ENCODE peak calls at places on chromosome 4, in four cellular contexts. One of them, this sample, is unnamed.

GRCh38 chr4:129453524-129453923 is 357.6 kb downstream of the C4orf33 start:
- DNase-seq in heart right ventricle: no peak
- DNase-seq in fibroblast of mammary gland: no peak
- DNase-seq in AG04450: no peak
- DNase-seq in this sample: no peak

GRCh38 chr4:152052431-152053057 is 291.7 kb upstream of the GATB start:
- DNase-seq in heart right ventricle: no peak
- DNase-seq in fibroblast of mammary gland: no peak
- DNase-seq in AG04450: no peak
- DNase-seq in this sample: peak; percentile 14

GRCh38 chr4:1952719-1953118 is 56.1 kb downstream of the NELFA start:
- DNase-seq in heart right ventricle: no peak
- DNase-seq in fibroblast of mammary gland: no peak
- DNase-seq in AG04450: no peak
- DNase-seq in this sample: no peak

GRCh38 chr4:139568206-139568969 is 12.4 kb upstream of the SETD7 start:
- DNase-seq in heart right ventricle: no peak
- DNase-seq in fibroblast of mammary gland: no peak
- DNase-seq in AG04450: no peak
- DNase-seq in this sample: no peak

GRCh38 chr4:80811413-80811812 is 219.1 kb upstream of the BMP3 start:
- DNase-seq in heart right ventricle: no peak
- DNase-seq in fibroblast of mammary gland: no peak
- DNase-seq in AG04450: no peak
- DNase-seq in this sample: no peak

GRCh38 chr4:170716868-170717267 is 627.1 kb upstream of the AADAT start:
- DNase-seq in heart right ventricle: no peak
- DNase-seq in fibroblast of mammary gland: peak; percentile 10
- DNase-seq in AG04450: no peak
- DNase-seq in this sample: no peak

GRCh38 chr4:38387348-38387747 is 276.7 kb upstream of the KLF3 start:
- DNase-seq in heart right ventricle: peak; percentile 26
- DNase-seq in fibroblast of mammary gland: peak; percentile 64
- DNase-seq in AG04450: no peak
- DNase-seq in this sample: peak; percentile 13

GRCh38 chr4:186326391-186326790 is 60.4 kb downstream of the F11 start:
- DNase-seq in heart right ventricle: no peak
- DNase-seq in fibroblast of mammary gland: no peak
- DNase-seq in AG04450: peak; percentile 1
- DNase-seq in this sample: no peak

GRCh38 chr4:173328236-173328901 is 5.8 kb downstream of the HMGB2 start:
- DNase-seq in heart right ventricle: no peak
- DNase-seq in fibroblast of mammary gland: no peak
- DNase-seq in AG04450: no peak
- DNase-seq in this sample: no peak

GRCh38 chr4:173332021-173332487 is 2.1 kb downstream of the HMGB2 start:
- DNase-seq in heart right ventricle: no peak
- DNase-seq in fibroblast of mammary gland: peak; percentile 20
- DNase-seq in AG04450: no peak
- DNase-seq in this sample: peak; percentile 53

GRCh38 chr4:173332963-173333657 is 1.0 kb downstream of the HMGB2 start:
- DNase-seq in heart right ventricle: no peak
- DNase-seq in fibroblast of mammary gland: peak; percentile 17
- DNase-seq in AG04450: no peak
- DNase-seq in this sample: peak; percentile 10

GRCh38 chr4:173333658-173334084 is 487 bp downstream of the HMGB2 start:
- DNase-seq in heart right ventricle: peak; percentile 75
- DNase-seq in fibroblast of mammary gland: peak; percentile 17
- DNase-seq in AG04450: no peak
- DNase-seq in this sample: no peak

DNA sequence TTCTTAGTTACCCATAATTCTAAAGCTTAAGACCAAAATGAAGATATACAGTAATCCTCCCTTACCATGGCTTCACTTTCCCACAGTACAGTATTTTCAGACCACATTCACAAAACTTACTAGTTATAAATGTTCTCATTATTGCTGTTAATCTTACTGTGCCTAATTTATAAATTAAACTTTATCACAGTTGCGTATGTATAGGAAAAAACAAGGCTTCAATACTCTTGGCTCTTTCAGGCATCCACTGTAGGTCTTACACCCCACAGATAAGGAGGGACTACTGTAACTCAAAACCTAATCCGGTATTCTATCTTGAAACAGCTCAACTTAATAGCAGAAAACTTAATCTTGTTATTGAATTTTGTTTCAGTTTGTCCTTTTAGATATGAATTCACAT is 3.6 kb downstream of the HMGB2 start:
- DNase-seq in heart right ventricle: no peak
- DNase-seq in fibroblast of mammary gland: no peak
- DNase-seq in AG04450: no peak
- DNase-seq in this sample: no peak
- H3K4me3 ChIP-seq in heart right ventricle: no peak overlapping the region
- H3K4me3 ChIP-seq in fibroblast of mammary gland: no peak overlapping the region
- H3K4me3 ChIP-seq in AG04450: no peak overlapping the region
- H3K4me3 ChIP-seq in this sample: no peak overlapping the region

GRCh38 chr4:171846232-171846631 is 33.0 kb downstream of the GALNTL6 start:
- DNase-seq in heart right ventricle: peak; percentile 9
- DNase-seq in fibroblast of mammary gland: peak; percentile 40
- DNase-seq in AG04450: no peak
- DNase-seq in this sample: peak; percentile 35
- TF ChIP-seq CTCF in heart right ventricle: peak; percentile 28
- TF ChIP-seq CTCF in fibroblast of mammary gland: peak; percentile 50
- TF ChIP-seq CTCF in AG04450: peak; percentile 31
- TF ChIP-seq CTCF in this sample: no peak

DNA sequence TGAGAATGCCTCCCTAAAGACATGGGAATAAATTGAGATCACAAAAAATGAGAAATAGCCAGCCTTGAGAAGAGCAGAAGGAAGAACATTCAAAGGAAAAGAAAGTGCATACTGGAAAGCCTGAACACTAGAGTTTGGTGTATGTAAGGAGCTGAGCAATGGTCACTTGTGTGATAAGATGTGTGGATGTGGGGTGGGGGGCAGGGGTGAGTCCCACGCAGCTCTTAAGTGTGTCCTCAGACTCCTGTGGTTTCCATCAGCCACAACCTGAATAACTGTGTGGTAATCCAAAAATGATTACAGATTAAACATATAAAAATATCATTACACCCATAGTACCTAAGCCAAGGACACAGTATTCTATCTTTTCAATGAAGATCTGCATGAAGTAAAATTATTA is 59.9 kb downstream of the ELOVL6 start:
- DNase-seq in heart right ventricle: no peak
- DNase-seq in fibroblast of mammary gland: no peak
- DNase-seq in AG04450: no peak
- DNase-seq in this sample: no peak
- H3K4me3 ChIP-seq in heart right ventricle: no peak overlapping the region
- H3K4me3 ChIP-seq in fibroblast of mammary gland: no peak overlapping the region
- H3K4me3 ChIP-seq in AG04450: no peak overlapping the region
- H3K4me3 ChIP-seq in this sample: no peak overlapping the region

GRCh38 chr4:6334203-6334887 is 64.7 kb downstream of the WFS1 start:
- DNase-seq in heart right ventricle: no peak
- DNase-seq in fibroblast of mammary gland: no peak
- DNase-seq in AG04450: no peak
- DNase-seq in this sample: no peak
- TF ChIP-seq CTCF in heart right ventricle: no peak
- TF ChIP-seq CTCF in fibroblast of mammary gland: no peak
- TF ChIP-seq CTCF in AG04450: no peak
- TF ChIP-seq CTCF in this sample: no peak

GRCh38 chr4:39699676-39700409 is 1.9 kb downstream of the UBE2K start:
- DNase-seq in heart right ventricle: no peak
- DNase-seq in fibroblast of mammary gland: peak; percentile 71
- DNase-seq in AG04450: no peak
- DNase-seq in this sample: peak; percentile 63
- H3K4me3 ChIP-seq in heart right ventricle: peak overlapping the region; percentile 91
- H3K4me3 ChIP-seq in fibroblast of mammary gland: peak overlapping the region; percentile 77
- H3K4me3 ChIP-seq in AG04450: peak overlapping the region; percentile 96
- H3K4me3 ChIP-seq in this sample: peak overlapping the region; percentile 95

GRCh38 chr4:123994917-123995316 is 598.3 kb downstream of the SPRY1 start:
- DNase-seq in heart right ventricle: no peak
- DNase-seq in fibroblast of mammary gland: no peak
- DNase-seq in AG04450: no peak
- DNase-seq in this sample: no peak
- TF ChIP-seq CTCF in heart right ventricle: no peak
- TF ChIP-seq CTCF in fibroblast of mammary gland: peak; percentile 36
- TF ChIP-seq CTCF in AG04450: no peak
- TF ChIP-seq CTCF in this sample: peak; percentile 30

DNA sequence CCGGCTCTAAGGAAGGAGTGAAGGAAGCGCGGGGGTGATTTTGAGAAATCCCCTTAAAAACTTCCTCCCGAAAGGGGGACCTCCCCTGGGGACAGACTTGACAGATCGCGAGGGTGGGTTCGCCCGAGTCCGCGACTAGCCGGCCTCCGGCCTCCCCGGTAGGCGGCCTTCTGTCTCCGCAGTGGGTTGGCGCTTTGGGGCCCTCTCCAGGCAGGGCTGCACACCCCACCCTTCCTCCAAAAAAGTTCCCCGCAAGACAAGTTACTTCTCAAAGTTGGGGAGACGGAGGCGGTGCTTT is 24.8 kb downstream of the HOPX start:
- DNase-seq in heart right ventricle: peak; percentile 10
- DNase-seq in fibroblast of mammary gland: no peak
- DNase-seq in AG04450: no peak
- DNase-seq in this sample: no peak
- H3K4me3 ChIP-seq in heart right ventricle: peak overlapping the region; percentile 55
- H3K4me3 ChIP-seq in fibroblast of mammary gland: peak overlapping the region; percentile 32
- H3K4me3 ChIP-seq in AG04450: peak overlapping the region; percentile 58
- H3K4me3 ChIP-seq in this sample: peak overlapping the region; percentile 55

GRCh38 chr4:165462009-165462408 is 83.2 kb downstream of the CPE start:
- DNase-seq in heart right ventricle: no peak
- DNase-seq in fibroblast of mammary gland: no peak
- DNase-seq in AG04450: no peak
- DNase-seq in this sample: no peak
- TF ChIP-seq CTCF in heart right ventricle: no peak
- TF ChIP-seq CTCF in fibroblast of mammary gland: peak; percentile 13
- TF ChIP-seq CTCF in AG04450: no peak
- TF ChIP-seq CTCF in this sample: no peak

GRCh38 chr4:55864577-55865223 is 11.3 kb downstream of the EXOC1 start:
- DNase-seq in heart right ventricle: no peak
- DNase-seq in fibroblast of mammary gland: no peak
- DNase-seq in AG04450: no peak
- DNase-seq in this sample: no peak

GRCh38 chr4:55868691-55869090 is 15.2 kb downstream of the EXOC1 start:
- DNase-seq in heart right ventricle: no peak
- DNase-seq in fibroblast of mammary gland: no peak
- DNase-seq in AG04450: no peak
- DNase-seq in this sample: no peak

GRCh38 chr4:55866973-55867574 is 13.6 kb downstream of the EXOC1 start:
- DNase-seq in heart right ventricle: no peak
- DNase-seq in fibroblast of mammary gland: peak; percentile 77
- DNase-seq in AG04450: no peak
- DNase-seq in this sample: peak; percentile 81

GRCh38 chr4:55865228-55865806 is 11.9 kb downstream of the EXOC1 start:
- DNase-seq in heart right ventricle: no peak
- DNase-seq in fibroblast of mammary gland: peak; percentile 82
- DNase-seq in AG04450: no peak
- DNase-seq in this sample: peak; percentile 80

GRCh38 chr4:55866290-55866907 is 13.0 kb downstream of the EXOC1 start:
- DNase-seq in heart right ventricle: no peak
- DNase-seq in fibroblast of mammary gland: peak; percentile 97
- DNase-seq in AG04450: peak; percentile 72
- DNase-seq in this sample: peak; percentile 92
- H3K4me3 ChIP-seq in heart right ventricle: no peak overlapping the region
- H3K4me3 ChIP-seq in fibroblast of mammary gland: peak overlapping the region; percentile 19
- H3K4me3 ChIP-seq in AG04450: no peak overlapping the region
- H3K4me3 ChIP-seq in this sample: peak overlapping the region; percentile 19

This sample was measured in cardiac fibroblast.